ENCODE peak calls at places on chromosomes 2 and 18, in four cellular contexts. L is heart left ventricle, K is HepG2, H is upper lobe of left lung. I is an unnamed sample.

GRCh38 chr2:196278491-196278911 is 107.1 kb upstream of the STK17B start:
- ATAC-seq in L (no peak), H (no peak), K (no peak), I (no peak)

GRCh38 chr2:29528891-29529520 is 392.4 kb downstream of the ALK start:
- ATAC-seq in H (peak), L (peak), K (no peak), I (no peak)

GRCh38 chr2:96485350-96485749 is 19.8 kb downstream of the NEURL3 start:
- ATAC-seq in H (peak), K (peak), L (peak), I (no peak)

GRCh38 chr2:96325884-96326255 is 753 bp downstream of the ITPRIPL1 start:
- ATAC-seq in H (no peak), K (peak), L (no peak), I (no peak)

GRCh38 chr2:171813126-171813525 is 80.9 kb downstream of the SLC25A12 start:
- ATAC-seq in K (no peak), L (no peak), H (no peak), I (no peak)

GRCh38 chr2:43560231-43560547 is 35.6 kb downstream of the THADA start:
- ATAC-seq in K (no peak), L (no peak), H (no peak), I (no peak)

GRCh38 chr2:138071720-138072719 is 107.7 kb downstream of the HNMT start:
- ATAC-seq in H (no peak), L (no peak), K (peak), I (no peak)

GRCh38 chr2:144583741-144584453 is 64.0 kb upstream of the ZEB2 start:
- ATAC-seq in H (no peak), K (no peak), L (no peak), I (peak)

DNA sequence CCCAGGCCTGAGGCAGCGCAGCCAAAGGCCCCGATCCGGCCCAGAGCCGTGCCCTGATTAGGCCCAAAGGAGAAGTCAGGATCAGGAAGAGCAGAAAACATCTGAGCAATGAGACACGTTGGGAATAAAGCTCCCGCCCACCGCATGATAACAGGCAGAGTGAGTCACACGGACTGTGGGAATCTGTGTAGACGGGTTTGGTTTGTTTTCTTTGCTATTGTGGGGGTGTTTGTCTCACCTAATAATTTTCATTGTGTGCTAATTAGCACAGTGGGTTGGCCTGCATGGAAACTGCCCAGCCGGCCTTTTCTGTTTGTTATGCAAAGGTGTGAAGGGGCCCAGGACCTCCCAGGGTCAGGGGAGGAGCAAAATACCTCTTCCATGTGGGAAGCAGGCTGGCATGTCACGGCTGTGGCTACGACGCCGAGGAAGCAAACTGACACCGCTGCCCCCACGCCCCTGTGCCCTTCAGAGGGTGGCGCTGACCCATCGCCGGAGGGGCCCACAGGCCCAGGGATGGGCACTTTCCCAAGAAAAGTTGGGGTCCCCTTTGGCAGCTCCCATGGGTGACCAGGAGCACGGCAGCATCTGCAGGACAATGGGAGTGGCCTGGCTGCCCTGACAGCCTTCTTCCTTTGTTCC is 68.4 kb upstream of the CTDP1 start:
- ATAC-seq in H (no peak), L (peak), K (no peak), I (peak)
- TF ChIP-seq POLR2A in H (no peak), L (no peak), K (no peak), I (no peak)

GRCh38 chr18:58229162-58229561 is 185.1 kb downstream of the NEDD4L start:
- ATAC-seq in K (no peak), H (no peak), L (no peak), I (no peak)

GRCh38 chr18:58226476-58226875 is 182.4 kb downstream of the NEDD4L start:
- ATAC-seq in K (no peak), L (no peak), H (no peak), I (no peak)

GRCh38 chr18:58228762-58229161 is 184.7 kb downstream of the NEDD4L start:
- ATAC-seq in K (no peak), L (no peak), H (no peak), I (no peak)

GRCh38 chr18:58227361-58227930 is 183.4 kb downstream of the NEDD4L start:
- ATAC-seq in K (no peak), L (no peak), H (no peak), I (no peak)

GRCh38 chr18:58228176-58228575 is 184.2 kb downstream of the NEDD4L start:
- ATAC-seq in K (no peak), H (peak), L (peak), I (no peak)
- TF ChIP-seq POLR2A in K (no peak), H (no peak), L (no peak), I (no peak)

DNA sequence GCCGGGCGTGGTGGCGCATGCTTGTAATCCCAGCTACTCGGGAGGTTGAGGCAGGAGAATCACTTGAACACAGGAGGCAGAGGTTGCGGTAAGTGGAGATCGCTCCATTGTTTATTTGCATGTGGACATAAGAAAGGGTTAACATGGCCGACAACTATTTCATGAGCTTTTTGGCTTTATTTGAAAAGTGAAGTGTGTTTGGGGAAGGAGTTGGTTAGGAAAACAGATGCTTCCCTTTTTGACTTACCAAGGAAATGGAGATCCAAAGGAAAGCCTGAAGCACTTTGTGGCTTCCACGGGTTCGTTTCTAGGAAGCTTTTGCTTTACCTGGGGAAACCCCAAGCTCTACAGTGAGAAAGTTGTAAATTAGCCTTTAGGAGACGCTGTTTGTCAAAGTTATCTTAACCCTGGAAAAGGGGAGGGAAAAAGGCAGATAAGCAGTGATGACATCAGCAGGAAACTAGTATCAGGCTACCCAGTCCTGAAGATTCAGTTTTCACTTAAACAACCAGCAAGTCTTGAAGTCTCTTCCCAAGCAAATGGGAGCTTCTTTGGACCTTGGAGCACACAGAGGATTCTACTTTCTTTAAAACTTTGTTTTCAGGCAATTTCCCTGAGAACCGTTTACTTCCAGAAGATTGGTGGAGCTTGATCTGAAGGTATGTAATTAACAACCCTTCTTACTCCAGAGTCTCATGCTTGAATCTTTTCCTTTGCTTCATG is at the start of gene CASP10:
- ATAC-seq in K (peak), H (peak), L (peak), I (peak)
- TF ChIP-seq POLR2A in K (peak), H (peak), L (peak), I (no peak)

DNA sequence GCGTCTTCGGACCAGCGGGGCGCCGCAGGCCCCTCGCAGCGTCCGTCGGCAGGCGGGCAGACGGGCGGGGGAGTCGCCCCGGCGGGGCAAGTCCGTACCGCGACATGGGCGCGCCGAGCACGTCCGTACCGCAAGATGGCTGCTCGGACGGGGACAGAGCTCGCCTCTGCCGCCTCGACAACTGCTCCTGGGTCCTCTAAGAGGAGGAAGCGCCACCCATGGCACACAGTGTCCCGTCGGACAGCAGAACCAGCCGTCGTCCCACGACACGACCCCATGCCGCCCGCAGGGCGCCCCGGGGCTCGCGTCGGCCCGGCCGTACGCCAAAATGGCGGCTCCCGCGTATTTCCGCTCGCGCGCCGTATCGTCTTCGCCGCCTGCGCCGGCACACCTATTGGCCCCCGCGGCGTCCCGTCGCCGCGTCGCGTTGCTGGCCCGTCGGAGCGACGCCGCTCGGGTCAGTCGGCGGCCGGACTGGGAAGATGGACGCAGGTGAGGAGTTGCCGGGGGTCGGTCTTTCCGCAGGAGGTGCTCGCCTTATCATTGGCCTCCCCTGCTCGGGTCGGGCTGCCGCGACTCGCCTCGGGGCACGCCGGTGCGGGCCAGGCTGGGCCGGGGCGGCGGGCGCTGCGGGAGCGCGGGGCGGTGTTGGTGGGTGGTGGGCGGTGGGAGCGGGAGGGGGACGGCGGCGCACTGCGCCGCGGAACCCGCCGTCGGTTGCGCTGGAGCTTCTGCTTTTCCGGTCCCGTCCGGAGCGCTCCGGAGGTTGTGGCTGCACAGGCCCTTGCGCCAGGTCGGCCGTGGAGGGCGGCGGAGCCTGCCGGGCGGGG is at the start of gene ATG4B:
- ATAC-seq in L (peak), K (peak), H (peak), I (peak)
- TF ChIP-seq POLR2A in L (peak), K (no peak), H (no peak), I (peak)

GRCh38 chr2:230924470-230925341 is at the start of gene GPR55:
- ATAC-seq in L (no peak), H (no peak), K (peak), I (no peak)
- TF ChIP-seq POLR2A in L (no peak), H (no peak), K (no peak), I (no peak)

GRCh38 chr2:61017556-61018318 is at the start of the genes PEX13 and PUS10:
- ATAC-seq in K (peak), H (peak), L (peak), I (peak)
- TF ChIP-seq POLR2A in K (peak), H (peak), L (peak), I (peak)

GRCh38 chr2:209680596-209680995 is 91.0 kb upstream of the UNC80 start:
- ATAC-seq in L (no peak), H (no peak), K (no peak), I (no peak)

GRCh38 chr2:209682646-209683045 is 89.0 kb upstream of the UNC80 start:
- ATAC-seq in L (no peak), H (no peak), K (no peak), I (no peak)

GRCh38 chr2:209685340-209685739 is 86.3 kb upstream of the UNC80 start:
- ATAC-seq in L (peak), K (no peak), H (no peak), I (no peak)

GRCh38 chr2:209685963-209686362 is 85.7 kb upstream of the UNC80 start:
- ATAC-seq in L (peak), K (no peak), H (no peak), I (no peak)

GRCh38 chr2:209681201-209681735 is 90.4 kb upstream of the UNC80 start:
- ATAC-seq in K (no peak), L (no peak), H (no peak), I (no peak)
- TF ChIP-seq POLR2A in K (no peak), L (no peak), H (no peak), I (no peak)